ENCODE peak calls at places on chromosomes 4 and X, in five cellular contexts. A is fibroblast of mammary gland, E is endodermal cell, K is astrocyte of the cerebellum, P is transverse colon. V is an unnamed sample.

GRCh38 chrX:123173833-123174232 is 10.2 kb upstream of the GRIA3 start:
- DNase-seq in A (peak), E (no peak), K (no peak), P (no peak), V (no peak)

GRCh38 chr4:69718376-69719293 is 41.8 kb downstream of the SULT1B1 start:
- DNase-seq in A (peak), E (no peak), K (peak), P (no peak), V (peak)

GRCh38 chrX:125306335-125306866 is 13.3 kb upstream of the TEX13C start:
- DNase-seq in A (no peak), E (no peak), K (no peak), P (no peak), V (no peak)

GRCh38 chr4:101218894-101219293 is 128.4 kb downstream of the PPP3CA start:
- DNase-seq in A (no peak), E (no peak), K (no peak), P (no peak), V (no peak)

GRCh38 chr4:182799515-182800215 is 117.5 kb downstream of the DCTD start:
- DNase-seq in A (no peak), E (no peak), K (no peak), P (no peak), V (no peak)

GRCh38 chr4:36687681-36688080 is 406.3 kb downstream of the DTHD1 start:
- DNase-seq in A (no peak), E (no peak), K (no peak), P (no peak), V (no peak)

GRCh38 chrX:78140206-78140605 is 756 bp upstream of the TAF9B start:
- DNase-seq in A (no peak), E (no peak), K (no peak), P (no peak), V (no peak)

GRCh38 chr4:74320559-74321118 is 12.4 kb downstream of the EPGN start:
- DNase-seq in A (peak), E (peak), K (peak), P (peak), V (peak)

GRCh38 chrX:3271485-3272186 is 74.8 kb downstream of the MXRA5 start:
- DNase-seq in A (peak), E (no peak), K (peak), P (no peak), V (peak)

GRCh38 chr4:98027827-98028226 is 115.4 kb downstream of the STPG2 start:
- DNase-seq in A (peak), E (peak), K (no peak), P (no peak), V (peak)

GRCh38 chrX:19673334-19674040 is 158.2 kb upstream of the MAP3K15 start:
- DNase-seq in A (peak), E (no peak), K (peak), P (peak), V (peak)

GRCh38 chr4:80266902-80267380 is 477 bp downstream of the FGF5 start:
- DNase-seq in A (peak), E (no peak), K (no peak), P (no peak), V (no peak)

GRCh38 chr4:164977243-164978164 is at the start of gene TRIM61:
- DNase-seq in A (peak), E (peak), K (no peak), P (peak), V (no peak)

GRCh38 chr4:55931043-55931442 is 17.7 kb upstream of the CEP135 start:
- DNase-seq in A (no peak), E (no peak), K (no peak), P (no peak), V (no peak)

GRCh38 chrX:39613997-39614679 is 483.6 kb downstream of the BCOR start:
- DNase-seq in A (no peak), E (peak), K (no peak), P (peak), V (no peak)

GRCh38 chrX:55312655-55313054 is 47.9 kb upstream of the PAGE3 start:
- DNase-seq in A (no peak), E (no peak), K (no peak), P (no peak), V (no peak)

GRCh38 chr4:125389713-125390112 is 75.0 kb downstream of the FAT4 start:
- DNase-seq in A (peak), E (no peak), K (peak), P (no peak), V (peak)

GRCh38 chrX:27808226-27808625 is 436 bp downstream of the MAGEB10 start:
- DNase-seq in A (no peak), E (no peak), K (no peak), P (no peak), V (no peak)

GRCh38 chrX:45196701-45197100 is 4.0 kb downstream of the DIPK2B start:
- DNase-seq in A (peak), E (no peak), K (no peak), P (no peak), V (no peak)

GRCh38 chrX:8374041-8374825 is 90.4 kb upstream of the VCX3B start:
- DNase-seq in A (peak), E (no peak), K (peak), P (no peak), V (no peak)

GRCh38 chr4:22179124-22179874 is 230.7 kb upstream of the KCNIP4 start:
- DNase-seq in A (peak), E (no peak), K (peak), P (no peak), V (peak)

GRCh38 chrX:105653891-105654290 is 168.4 kb upstream of the NRK start:
- DNase-seq in A (peak), E (no peak), K (peak), P (no peak), V (no peak)

GRCh38 chr4:141352328-141352727 is 131.6 kb downstream of the ZNF330 start:
- DNase-seq in A (no peak), E (no peak), K (no peak), P (no peak), V (no peak)

GRCh38 chr4:19346636-19347035 is 905.1 kb upstream of the SLIT2 start:
- DNase-seq in A (no peak), E (no peak), K (no peak), P (no peak), V (peak)

GRCh38 chr4:22237155-22237751 is 278.6 kb downstream of the ADGRA3 start:
- DNase-seq in A (peak), E (peak), K (no peak), P (peak), V (no peak)

GRCh38 chrX:110081740-110082139 is 78.8 kb downstream of the TMEM164 start:
- DNase-seq in A (peak), E (no peak), K (no peak), P (no peak), V (peak)

GRCh38 chr4:102791318-102791835 is 30.6 kb upstream of the MANBA start:
- DNase-seq in A (no peak), E (peak), K (no peak), P (no peak), V (no peak)

DNA sequence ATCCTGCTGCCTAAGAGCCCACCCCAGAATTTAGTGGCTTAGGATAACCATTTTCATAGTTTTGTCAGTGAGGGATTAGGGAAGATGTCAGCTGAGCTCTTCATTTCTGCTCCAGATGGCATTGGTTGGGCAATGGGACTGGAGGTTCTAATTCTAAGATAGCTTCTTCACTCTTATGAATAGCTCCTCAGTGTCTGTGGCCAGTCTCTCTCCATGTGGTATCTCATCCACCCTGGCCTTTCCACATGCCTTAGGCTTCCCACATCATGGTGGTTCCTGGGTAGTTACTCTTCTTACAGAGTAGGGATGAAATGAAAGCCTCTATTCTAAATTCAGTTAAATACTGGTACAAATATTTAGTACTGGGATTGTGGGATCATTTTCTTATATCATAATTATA is 31.3 kb downstream of the REPS2 start:
- DNase-seq in A (no peak), E (no peak), K (no peak), P (no peak), V (no peak)
- H3K4me3 ChIP-seq in A (no peak), E (no peak), K (no peak), P (no peak), V (no peak)

DNA sequence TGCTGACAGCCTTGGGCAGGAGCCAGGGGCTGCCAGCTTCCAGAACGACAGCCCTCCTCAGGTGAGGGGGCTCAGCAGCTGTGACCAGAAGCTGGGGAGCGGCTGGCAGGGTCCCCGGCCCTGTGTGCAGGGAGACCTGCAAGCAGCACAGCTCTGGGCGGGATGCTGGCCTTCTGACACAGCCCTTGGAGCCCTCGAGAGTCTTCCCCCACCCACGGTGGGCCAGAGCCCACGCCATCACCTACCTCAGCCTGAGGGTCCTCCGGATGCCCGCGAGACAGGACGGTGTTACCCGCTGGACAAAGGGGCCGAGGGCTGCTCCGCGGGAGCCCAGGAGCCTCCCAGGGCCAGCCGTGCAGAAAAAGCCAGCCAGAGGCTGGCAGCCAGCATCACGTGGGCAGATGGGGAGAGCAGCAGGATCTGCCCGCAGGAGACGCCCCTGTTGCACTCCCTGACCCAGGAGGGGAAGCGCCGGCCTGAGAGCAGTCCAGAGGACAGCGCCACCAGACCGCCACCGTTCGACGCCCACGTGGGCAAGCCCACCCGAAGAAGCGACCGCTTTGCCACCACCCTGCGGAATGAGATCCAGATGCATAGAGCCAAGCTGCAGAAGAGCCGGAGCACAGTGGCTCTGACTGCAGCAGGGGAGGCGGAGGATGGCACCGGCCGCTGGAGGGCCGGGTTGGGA is 71.8 kb upstream of the CLDN34 start:
- DNase-seq in A (no peak), E (no peak), K (no peak), P (no peak), V (no peak)
- TF ChIP-seq CTCF in A (no peak), E (no peak), K (no peak), P (no peak), V (no peak)

GRCh38 chr4:180330521-180330920 is 1912.7 kb upstream of the TENM3 start:
- DNase-seq in A (no peak), E (no peak), K (no peak), P (no peak), V (no peak)
- H3K4me3 ChIP-seq in A (no peak), E (no peak), K (no peak), P (no peak), V (no peak)

DNA sequence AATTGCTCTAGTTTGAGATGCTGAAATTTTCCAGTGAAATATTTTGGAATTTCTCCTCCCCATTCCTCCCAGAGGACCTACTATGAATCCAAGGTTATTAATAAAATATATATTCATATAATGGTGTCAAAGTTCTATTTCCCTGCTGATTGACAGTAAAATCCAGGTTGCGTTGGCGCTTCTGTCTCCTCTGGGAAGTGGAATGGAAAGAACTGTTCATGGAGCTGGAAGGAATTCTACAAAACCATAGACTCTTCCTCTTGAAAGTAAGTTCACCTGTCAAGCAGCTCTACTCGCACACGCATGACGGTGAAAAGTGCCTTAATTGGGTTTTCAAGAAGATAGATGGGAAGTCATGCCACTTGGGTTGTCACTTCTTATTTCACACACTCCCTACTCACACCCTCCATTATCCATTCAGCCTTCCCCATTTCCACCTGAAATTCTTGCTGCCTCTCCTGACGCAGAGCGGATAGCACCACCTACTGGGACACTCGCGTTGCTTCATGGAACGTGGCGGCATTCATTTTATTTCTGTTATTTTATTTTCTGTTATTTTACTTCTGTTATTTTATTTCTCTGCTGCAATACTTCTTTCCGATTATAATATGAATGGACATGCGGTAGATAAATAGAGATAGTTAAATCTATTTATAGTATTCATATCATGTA is 351.5 kb downstream of the NLGN4X start:
- DNase-seq in A (peak), E (peak), K (peak), P (peak), V (no peak)
- TF ChIP-seq CTCF in A (peak), E (peak), K (peak), P (no peak), V (peak)

GRCh38 chr4:151013491-151013890 is 1.6 kb downstream of the LRBA start:
- DNase-seq in A (no peak), E (no peak), K (no peak), P (no peak), V (no peak)
- H3K4me3 ChIP-seq in A (no peak), E (peak), K (no peak), P (peak), V (peak)

DNA sequence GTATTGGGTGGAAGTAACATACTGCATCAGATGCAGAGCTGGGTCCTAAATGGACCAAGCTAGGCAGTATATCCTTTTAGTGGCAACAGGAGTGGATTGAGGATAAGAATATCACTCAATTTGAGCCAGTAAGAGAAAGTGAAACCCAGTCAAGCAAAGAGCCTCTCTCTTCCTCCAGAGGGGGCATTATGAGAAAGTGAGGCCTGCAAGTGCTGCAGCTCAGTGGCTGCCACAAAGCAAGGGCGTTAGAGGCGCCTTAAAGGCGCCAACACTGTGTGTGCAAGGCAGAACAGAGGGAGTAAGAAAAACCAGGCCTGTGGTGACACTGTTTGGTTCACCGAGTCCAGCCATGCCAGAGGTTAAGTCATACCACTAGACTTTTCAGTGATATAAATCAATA is 17.5 kb downstream of the STX18 start:
- DNase-seq in A (no peak), E (peak), K (no peak), P (no peak), V (no peak)
- TF ChIP-seq CTCF in A (no peak), E (peak), K (no peak), P (no peak), V (no peak)

DNA sequence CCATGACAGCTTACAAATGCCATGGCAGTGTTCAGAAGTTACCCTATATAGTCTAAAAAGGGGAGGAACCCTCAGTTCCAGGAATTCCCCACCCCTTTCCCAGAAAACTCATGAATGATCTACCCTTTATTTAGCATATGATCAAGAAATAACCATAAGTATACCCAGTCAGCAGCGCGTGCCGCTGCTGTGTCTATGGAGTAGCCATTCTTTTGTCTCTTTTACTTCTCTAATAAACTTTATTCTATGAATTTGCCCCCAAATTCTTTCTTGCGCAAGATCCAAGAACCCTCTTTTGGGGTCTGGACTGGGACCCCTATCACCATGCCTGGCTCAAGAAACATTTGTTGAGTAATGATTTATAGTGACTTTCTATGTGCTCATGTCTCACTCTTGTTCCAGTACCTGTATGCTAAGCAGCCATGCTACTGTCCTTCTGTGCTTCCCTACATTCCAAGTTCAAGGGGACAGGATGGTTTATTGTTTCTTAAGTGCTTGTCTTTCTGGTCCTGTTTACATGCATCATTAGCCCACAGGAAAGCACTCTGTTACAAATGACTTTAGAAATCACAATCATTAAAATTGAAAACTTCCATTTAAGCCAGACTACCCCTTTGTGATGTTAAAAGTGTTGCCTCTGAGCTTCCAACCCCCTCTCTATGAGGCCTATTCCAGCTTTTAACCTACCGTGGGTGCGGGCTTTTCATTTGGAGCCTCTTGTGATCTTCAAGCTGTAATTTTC is 63.4 kb upstream of the S100G start:
- DNase-seq in A (no peak), E (no peak), K (no peak), P (no peak), V (no peak)
- H3K4me3 ChIP-seq in A (no peak), E (no peak), K (no peak), P (no peak), V (no peak)

V was measured in retinal pigment epithelial cell.